ENCODE peak calls at places on chromosome 3, in seven cellular contexts. B is BJ, N is neural crest cell, M is AG09319, I is fibroblast of pulmonary artery, U is astrocyte, G is cardiac muscle cell. K is an unnamed sample.

GRCh38 chr3:126201168-126201567 is 20.8 kb upstream of the ALDH1L1 start:
- DNase-seq in N (no peak), M (no peak), U (no peak), G (no peak), I (no peak), B (peak; percentile 32), K (peak; percentile 57)

GRCh38 chr3:62255758-62256157 is 117.6 kb downstream of the FEZF2 start:
- DNase-seq in I (no peak), G (no peak), B (no peak), M (no peak), N (no peak), U (no peak), K (no peak)

GRCh38 chr3:48432411-48433371 is 2.8 kb upstream of the PLXNB1 start:
- DNase-seq in G (no peak), I (no peak), N (no peak), B (no peak), M (no peak), U (no peak), K (no peak)

GRCh38 chr3:57007513-57008415 is 52.7 kb upstream of the SPATA12 start:
- DNase-seq in B (no peak), N (no peak), I (peak; percentile 88), U (peak; percentile 88), M (peak; percentile 59), G (no peak), K (peak; percentile 75)

GRCh38 chr3:43770426-43771103 is 79.8 kb downstream of the ABHD5 start:
- DNase-seq in B (no peak), N (no peak), U (peak; percentile 37), G (no peak), I (peak; percentile 36), M (no peak), K (peak; percentile 50)

GRCh38 chr3:51718547-51719412 is 11.9 kb downstream of the GRM2 start:
- DNase-seq in U (no peak), G (peak; percentile 84), B (no peak), M (no peak), I (peak; percentile 55), N (peak; percentile 75), K (peak; percentile 70)

GRCh38 chr3:58005662-58006061 is 2.6 kb upstream of the FLNB start:
- DNase-seq in N (no peak), G (no peak), U (peak; percentile 69), M (no peak), I (peak; percentile 94), B (peak; percentile 29), K (peak; percentile 91)

GRCh38 chr3:146382386-146382785 is 87.0 kb downstream of the PLSCR2 start:
- DNase-seq in G (peak; percentile 8), I (peak; percentile 62), M (no peak), U (no peak), B (no peak), N (no peak), K (peak; percentile 19)

GRCh38 chr3:109569121-109569520 is 231.8 kb upstream of the DPPA4 start:
- DNase-seq in N (no peak), B (no peak), I (no peak), M (no peak), U (peak; percentile 17), G (no peak), K (no peak)

GRCh38 chr3:23856286-23856685 is 50.5 kb downstream of the UBE2E1 start:
- DNase-seq in B (no peak), I (no peak), U (peak; percentile 55), M (no peak), N (no peak), G (no peak), K (no peak)

GRCh38 chr3:193021506-193022010 is 103.9 kb upstream of the MB21D2 start:
- DNase-seq in I (no peak), M (no peak), N (no peak), B (no peak), U (no peak), G (no peak), K (no peak)

GRCh38 chr3:30751610-30752299 is 142.7 kb downstream of the GADL1 start:
- DNase-seq in N (peak; percentile 48), G (peak; percentile 54), B (no peak), U (peak; percentile 26), I (peak; percentile 67), M (peak; percentile 15), K (peak; percentile 47)

GRCh38 chr3:172716476-172716875 is 5.6 kb upstream of the NCEH1 start:
- DNase-seq in B (no peak), G (no peak), U (no peak), M (no peak), N (no peak), I (no peak), K (no peak)

DNA sequence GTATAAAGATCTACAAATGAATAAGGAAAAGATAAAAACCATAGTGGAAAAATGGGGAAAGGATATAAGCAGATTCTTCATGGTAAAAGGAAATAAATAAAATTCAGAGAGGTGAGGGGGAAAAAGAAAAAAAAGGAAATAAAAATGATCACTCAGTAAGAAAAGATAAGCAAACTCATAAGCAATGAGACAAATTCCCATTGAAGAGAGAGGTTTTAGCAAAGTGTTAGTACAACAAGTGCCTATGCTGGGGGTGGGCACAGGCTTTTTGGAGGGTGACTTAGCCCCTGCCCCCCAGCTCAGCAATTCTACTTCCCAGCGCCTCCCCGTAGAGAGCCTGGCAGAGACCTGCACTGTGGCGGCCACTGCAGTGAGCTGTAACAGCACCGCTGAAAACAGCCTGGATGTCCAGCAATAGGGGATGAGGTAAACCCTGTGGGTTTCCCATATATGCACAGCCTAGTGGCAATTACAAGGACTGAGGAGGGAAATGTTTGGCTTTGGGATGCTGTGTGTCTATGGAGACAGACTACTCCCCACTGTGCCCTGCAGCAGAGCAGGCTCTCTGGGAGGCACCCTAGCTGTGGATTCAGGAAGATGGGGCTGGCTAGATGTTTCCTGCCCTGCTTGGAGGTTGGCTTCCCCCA is 23.7 kb upstream of the SFMBT1 start:
- DNase-seq in N (no peak), B (no peak), M (no peak), G (no peak), I (peak; percentile 23), U (no peak), K (peak; percentile 25)
- TF ChIP-seq CTCF in N (no peak), B (no peak), M (no peak), G (peak; percentile 4), I (no peak), U (no peak), K (peak; percentile 22)

GRCh38 chr3:49646236-49646635 is 27.9 kb upstream of the APEH start:
- DNase-seq in G (no peak), M (no peak), B (no peak), N (no peak), U (no peak), I (no peak), K (no peak)
- TF ChIP-seq CTCF in G (no peak), M (no peak), B (no peak), N (no peak), U (no peak), I (no peak), K (no peak)

GRCh38 chr3:16060945-16061344 is 113.5 kb upstream of the GALNT15 start:
- DNase-seq in U (peak; percentile 93), B (no peak), I (peak; percentile 90), M (peak; percentile 61), N (no peak), G (no peak), K (peak; percentile 91)

GRCh38 chr3:16059081-16059537 is 115.4 kb upstream of the GALNT15 start:
- DNase-seq in G (no peak), N (no peak), I (no peak), U (peak; percentile 30), B (no peak), M (no peak), K (no peak)

GRCh38 chr3:16059700-16060357 is 114.7 kb upstream of the GALNT15 start:
- DNase-seq in B (no peak), U (no peak), I (no peak), M (no peak), G (no peak), N (no peak), K (no peak)

GRCh38 chr3:16061491-16061890 is 113.0 kb upstream of the GALNT15 start:
- DNase-seq in G (no peak), N (no peak), M (no peak), U (no peak), I (no peak), B (no peak), K (no peak)

DNA sequence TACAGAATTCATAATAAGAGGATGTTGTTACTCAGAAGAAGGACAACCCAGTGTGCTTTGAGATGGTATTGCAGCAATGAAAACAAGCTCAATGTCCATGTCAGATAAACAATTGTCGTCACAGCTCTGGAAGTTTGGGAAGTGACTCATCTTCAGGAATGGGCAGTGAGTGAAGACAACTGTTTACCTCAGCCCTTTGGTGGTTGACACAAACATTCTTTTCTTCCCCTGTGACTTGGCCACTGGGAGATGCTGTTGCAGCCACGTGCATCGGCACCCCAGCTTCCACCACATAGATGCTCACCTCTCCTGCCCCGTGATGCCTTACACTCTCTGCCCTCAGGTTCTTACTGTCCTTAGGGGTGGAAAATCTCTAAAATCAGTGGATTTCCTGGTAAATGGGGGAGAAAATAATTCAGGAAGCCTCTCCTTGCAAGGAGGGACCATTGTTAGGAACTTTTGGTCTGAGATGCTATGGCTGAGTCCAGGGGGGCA is 114.1 kb upstream of the GALNT15 start:
- DNase-seq in U (peak; percentile 100), M (peak; percentile 94), B (peak; percentile 99), I (peak; percentile 100), N (no peak), G (no peak), K (peak; percentile 100)
- TF ChIP-seq CTCF in U (peak; percentile 19), M (peak; percentile 39), B (peak; percentile 34), I (peak; percentile 19), N (no peak), G (peak; percentile 43), K (peak; percentile 78)

GRCh38 chr3:163919154-163919553 is 1159.1 kb downstream of the SI start:
- DNase-seq in G (no peak), N (no peak), U (no peak), I (no peak), M (no peak), B (no peak), K (no peak)

GRCh38 chr3:163915279-163915678 is 1163.0 kb downstream of the SI start:
- DNase-seq in B (no peak), U (no peak), M (no peak), G (no peak), N (no peak), I (no peak), K (no peak)

GRCh38 chr3:163914567-163914966 is 1163.7 kb downstream of the SI start:
- DNase-seq in U (no peak), N (no peak), M (no peak), G (no peak), I (no peak), B (no peak), K (no peak)

GRCh38 chr3:163916596-163917560 is 1161.4 kb downstream of the SI start:
- DNase-seq in B (no peak), N (no peak), G (no peak), U (no peak), I (no peak), M (no peak), K (no peak)
- TF ChIP-seq CTCF in B (no peak), N (peak; percentile 42), G (no peak), U (no peak), I (no peak), M (no peak), K (no peak)

GRCh38 chr3:157159037-157159761 is 748 bp downstream of the CCNL1 start:
- DNase-seq in B (no peak), N (peak; percentile 54), I (peak; percentile 58), M (no peak), U (peak; percentile 36), G (peak; percentile 81), K (no peak)
- TF ChIP-seq CTCF in B (peak; percentile 13), N (peak; percentile 36), I (no peak), M (peak; percentile 11), U (no peak), G (no peak), K (peak; percentile 28)

GRCh38 chr3:190883141-190883540 is 20.6 kb upstream of the GMNC start:
- DNase-seq in M (no peak), G (no peak), U (no peak), I (no peak), N (no peak), B (no peak), K (no peak)

GRCh38 chr3:190877925-190878324 is 15.4 kb upstream of the GMNC start:
- DNase-seq in N (no peak), I (no peak), U (no peak), G (no peak), M (no peak), B (no peak), K (no peak)
- TF ChIP-seq CTCF in N (peak; percentile 47), I (peak; percentile 10), U (no peak), G (peak; percentile 16), M (no peak), B (peak; percentile 17), K (peak; percentile 64)